ENCODE peak calls at places on chromosomes 2 and 18, in nine cellular contexts. One of them, this sample, is unnamed.
A peak's percentile ranks its signal among the peaks of the same experiment; 100 is the strongest.

GRCh38 chr2:131641414-131642206 is 113.9 kb downstream of the CCDC74A start:
- DNase-seq in coronary artery: no peak
- DNase-seq in mucosa of descending colon: no peak
- DNase-seq in GM23338: no peak
- DNase-seq in MM.1S: no peak
- DNase-seq in fibroblast of pulmonary artery: peak; percentile 53
- DNase-seq in cardiac fibroblast: peak; percentile 44
- DNase-seq in tibial nerve: no peak
- DNase-seq in pancreas: no peak
- DNase-seq in this sample: peak; percentile 48

GRCh38 chr2:203975912-203976311 is 39.3 kb downstream of the ICOS start:
- DNase-seq in pancreas: no peak
- DNase-seq in mucosa of descending colon: no peak
- DNase-seq in MM.1S: no peak
- DNase-seq in cardiac fibroblast: no peak
- DNase-seq in coronary artery: no peak
- DNase-seq in fibroblast of pulmonary artery: no peak
- DNase-seq in GM23338: no peak
- DNase-seq in tibial nerve: no peak
- DNase-seq in this sample: no peak

GRCh38 chr2:18518116-18519111 is 42.0 kb downstream of the RDH14 start:
- DNase-seq in mucosa of descending colon: no peak
- DNase-seq in fibroblast of pulmonary artery: peak; percentile 57
- DNase-seq in GM23338: no peak
- DNase-seq in MM.1S: no peak
- DNase-seq in cardiac fibroblast: peak; percentile 63
- DNase-seq in tibial nerve: no peak
- DNase-seq in pancreas: no peak
- DNase-seq in coronary artery: no peak
- DNase-seq in this sample: peak; percentile 41

GRCh38 chr2:17976871-17977746 is 98.6 kb downstream of the KCNS3 start:
- DNase-seq in mucosa of descending colon: peak; percentile 9
- DNase-seq in cardiac fibroblast: peak; percentile 81
- DNase-seq in tibial nerve: no peak
- DNase-seq in fibroblast of pulmonary artery: peak; percentile 80
- DNase-seq in GM23338: no peak
- DNase-seq in pancreas: no peak
- DNase-seq in MM.1S: no peak
- DNase-seq in coronary artery: no peak
- DNase-seq in this sample: peak; percentile 99

GRCh38 chr2:208222351-208222750 is 32.5 kb downstream of the IDH1 start:
- DNase-seq in coronary artery: no peak
- DNase-seq in mucosa of descending colon: no peak
- DNase-seq in pancreas: no peak
- DNase-seq in cardiac fibroblast: no peak
- DNase-seq in tibial nerve: no peak
- DNase-seq in MM.1S: no peak
- DNase-seq in GM23338: no peak
- DNase-seq in fibroblast of pulmonary artery: peak; percentile 12
- DNase-seq in this sample: peak; percentile 14

GRCh38 chr2:1887915-1888314 is 143.6 kb upstream of the PXDN start:
- DNase-seq in GM23338: peak; percentile 73
- DNase-seq in coronary artery: no peak
- DNase-seq in MM.1S: no peak
- DNase-seq in mucosa of descending colon: no peak
- DNase-seq in pancreas: no peak
- DNase-seq in fibroblast of pulmonary artery: peak; percentile 21
- DNase-seq in cardiac fibroblast: peak; percentile 12
- DNase-seq in tibial nerve: no peak
- DNase-seq in this sample: no peak

GRCh38 chr18:3923750-3924149 is 473.8 kb downstream of the TGIF1 start:
- DNase-seq in cardiac fibroblast: peak; percentile 25
- DNase-seq in mucosa of descending colon: no peak
- DNase-seq in fibroblast of pulmonary artery: peak; percentile 30
- DNase-seq in GM23338: no peak
- DNase-seq in MM.1S: no peak
- DNase-seq in tibial nerve: no peak
- DNase-seq in pancreas: no peak
- DNase-seq in coronary artery: no peak
- DNase-seq in this sample: no peak

GRCh38 chr18:36756262-36756661 is 72.5 kb downstream of the TPGS2 start:
- DNase-seq in coronary artery: no peak
- DNase-seq in mucosa of descending colon: no peak
- DNase-seq in MM.1S: no peak
- DNase-seq in cardiac fibroblast: peak; percentile 26
- DNase-seq in GM23338: no peak
- DNase-seq in fibroblast of pulmonary artery: peak; percentile 13
- DNase-seq in pancreas: no peak
- DNase-seq in tibial nerve: no peak
- DNase-seq in this sample: peak; percentile 84

GRCh38 chr2:25483584-25484266 is 142.0 kb upstream of the DNMT3A start:
- DNase-seq in MM.1S: peak; percentile 35
- DNase-seq in tibial nerve: no peak
- DNase-seq in fibroblast of pulmonary artery: peak; percentile 18
- DNase-seq in coronary artery: no peak
- DNase-seq in pancreas: no peak
- DNase-seq in cardiac fibroblast: no peak
- DNase-seq in GM23338: no peak
- DNase-seq in mucosa of descending colon: no peak
- DNase-seq in this sample: peak; percentile 19

GRCh38 chr2:230250231-230250630 is 24.7 kb downstream of the SP140 start:
- DNase-seq in cardiac fibroblast: no peak
- DNase-seq in coronary artery: no peak
- DNase-seq in mucosa of descending colon: no peak
- DNase-seq in tibial nerve: no peak
- DNase-seq in MM.1S: no peak
- DNase-seq in GM23338: no peak
- DNase-seq in fibroblast of pulmonary artery: no peak
- DNase-seq in pancreas: no peak
- DNase-seq in this sample: no peak

GRCh38 chr18:50193796-50194622 is 938 bp downstream of the MYO5B start:
- DNase-seq in GM23338: peak; percentile 50
- DNase-seq in cardiac fibroblast: no peak
- DNase-seq in tibial nerve: no peak
- DNase-seq in coronary artery: no peak
- DNase-seq in pancreas: peak; percentile 25
- DNase-seq in MM.1S: peak; percentile 42
- DNase-seq in fibroblast of pulmonary artery: no peak
- DNase-seq in mucosa of descending colon: peak; percentile 49
- DNase-seq in this sample: no peak

DNA sequence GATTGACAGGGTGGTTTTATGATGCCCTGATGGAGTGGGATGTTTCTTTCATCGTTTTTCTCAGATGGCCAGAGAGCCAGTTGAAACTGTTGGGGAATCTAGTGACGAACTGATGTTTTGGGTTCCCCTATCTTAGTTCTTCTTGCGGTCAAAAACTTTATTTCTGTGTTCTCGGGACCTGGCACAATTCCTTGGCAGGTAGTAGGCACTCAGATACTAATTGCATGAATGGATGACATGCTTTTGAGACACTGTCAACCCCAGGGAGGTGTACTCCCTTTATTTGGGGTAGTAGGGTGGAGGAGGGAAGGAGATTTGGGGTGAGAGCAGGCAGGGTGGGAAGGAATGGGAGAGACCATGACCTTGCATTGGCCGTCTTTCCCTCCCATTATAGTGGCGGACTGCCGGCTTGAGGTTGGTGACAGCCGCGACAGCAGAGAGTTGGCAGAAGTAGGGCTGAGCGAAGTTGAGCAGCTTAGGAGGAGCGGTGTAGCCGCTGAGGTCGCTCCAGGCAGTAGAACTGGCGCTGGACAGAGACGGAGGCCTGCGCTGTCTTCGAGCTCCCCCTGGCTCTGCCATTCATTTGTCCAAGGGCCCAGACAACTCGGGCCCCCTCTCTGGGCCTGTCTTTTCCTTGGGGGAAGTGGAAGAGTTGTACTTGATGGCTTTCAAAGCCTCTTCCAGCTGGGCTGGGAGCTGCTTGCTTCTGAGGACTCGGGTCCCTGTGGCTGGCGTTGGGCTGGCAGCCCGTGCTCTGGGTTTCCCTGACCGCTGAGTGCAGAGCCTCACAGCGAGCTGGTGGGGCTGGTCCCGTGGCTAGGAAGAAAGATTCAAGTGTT is 2.6 kb downstream of the TET3 start:
- DNase-seq in mucosa of descending colon: peak; percentile 73
- DNase-seq in tibial nerve: no peak
- DNase-seq in cardiac fibroblast: peak; percentile 64
- DNase-seq in pancreas: peak; percentile 47
- DNase-seq in coronary artery: no peak
- DNase-seq in MM.1S: no peak
- DNase-seq in fibroblast of pulmonary artery: peak; percentile 63
- DNase-seq in GM23338: peak; percentile 32
- DNase-seq in this sample: peak; percentile 63
- H3K4me3 ChIP-seq in mucosa of descending colon: no peak overlapping the region
- H3K4me3 ChIP-seq in tibial nerve: peak overlapping the region; percentile 76
- H3K4me3 ChIP-seq in cardiac fibroblast: no peak overlapping the region
- H3K4me3 ChIP-seq in pancreas: no peak overlapping the region
- H3K4me3 ChIP-seq in coronary artery: peak overlapping the region; percentile 86
- H3K4me3 ChIP-seq in MM.1S: no peak overlapping the region
- H3K4me3 ChIP-seq in fibroblast of pulmonary artery: peak overlapping the region; percentile 6
- H3K4me3 ChIP-seq in GM23338: peak overlapping the region; percentile 38
- H3K4me3 ChIP-seq in this sample: peak overlapping the region; percentile 37

DNA sequence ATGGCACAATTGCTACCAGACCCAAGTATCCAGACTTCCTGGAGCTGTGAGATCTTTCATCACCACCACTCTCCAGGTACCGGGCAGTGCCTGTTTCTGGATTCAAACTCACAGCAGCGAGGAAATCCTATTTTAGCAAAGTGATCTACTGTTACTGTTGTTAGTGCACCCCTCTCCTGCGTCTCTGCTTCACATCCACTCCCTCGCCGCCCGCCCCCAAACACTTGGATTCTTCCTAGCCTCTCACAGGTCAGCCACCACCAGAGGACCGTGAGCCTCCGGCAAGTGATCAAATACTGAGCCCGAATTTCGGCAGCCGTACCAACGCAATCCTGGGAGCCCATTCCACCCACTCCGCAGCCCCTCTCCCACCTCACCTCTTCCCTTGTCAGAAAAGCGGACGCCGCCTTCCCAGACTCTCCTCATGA is 519 bp downstream of the METTL4 start:
- DNase-seq in fibroblast of pulmonary artery: peak; percentile 71
- DNase-seq in tibial nerve: peak; percentile 48
- DNase-seq in pancreas: peak; percentile 74
- DNase-seq in mucosa of descending colon: peak; percentile 76
- DNase-seq in cardiac fibroblast: peak; percentile 79
- DNase-seq in coronary artery: peak; percentile 83
- DNase-seq in GM23338: peak; percentile 75
- DNase-seq in MM.1S: peak; percentile 73
- DNase-seq in this sample: peak; percentile 86
- TF ChIP-seq CTCF in fibroblast of pulmonary artery: no peak
- TF ChIP-seq CTCF in tibial nerve: peak; percentile 14
- TF ChIP-seq CTCF in pancreas: no peak
- TF ChIP-seq CTCF in mucosa of descending colon: no peak
- TF ChIP-seq CTCF in cardiac fibroblast: peak; percentile 23
- TF ChIP-seq CTCF in coronary artery: no peak
- TF ChIP-seq CTCF in GM23338: no peak
- TF ChIP-seq CTCF in MM.1S: no peak
- TF ChIP-seq CTCF in this sample: no peak

GRCh38 chr2:100321181-100321880 is 970 bp downstream of the LONRF2 start:
- DNase-seq in mucosa of descending colon: no peak
- DNase-seq in pancreas: peak; percentile 80
- DNase-seq in tibial nerve: no peak
- DNase-seq in fibroblast of pulmonary artery: peak; percentile 42
- DNase-seq in cardiac fibroblast: peak; percentile 25
- DNase-seq in coronary artery: no peak
- DNase-seq in GM23338: peak; percentile 82
- DNase-seq in MM.1S: no peak
- DNase-seq in this sample: peak; percentile 10

GRCh38 chr2:100317634-100318033 is 4.7 kb downstream of the LONRF2 start:
- DNase-seq in cardiac fibroblast: no peak
- DNase-seq in GM23338: peak; percentile 11
- DNase-seq in mucosa of descending colon: no peak
- DNase-seq in MM.1S: peak; percentile 14
- DNase-seq in fibroblast of pulmonary artery: no peak
- DNase-seq in pancreas: no peak
- DNase-seq in tibial nerve: no peak
- DNase-seq in coronary artery: no peak
- DNase-seq in this sample: no peak

GRCh38 chr2:100321881-100322820 is at the start of gene LONRF2:
- DNase-seq in cardiac fibroblast: peak; percentile 11
- DNase-seq in GM23338: peak; percentile 62
- DNase-seq in tibial nerve: no peak
- DNase-seq in mucosa of descending colon: no peak
- DNase-seq in MM.1S: no peak
- DNase-seq in pancreas: peak; percentile 76
- DNase-seq in fibroblast of pulmonary artery: no peak
- DNase-seq in coronary artery: no peak
- DNase-seq in this sample: no peak

DNA sequence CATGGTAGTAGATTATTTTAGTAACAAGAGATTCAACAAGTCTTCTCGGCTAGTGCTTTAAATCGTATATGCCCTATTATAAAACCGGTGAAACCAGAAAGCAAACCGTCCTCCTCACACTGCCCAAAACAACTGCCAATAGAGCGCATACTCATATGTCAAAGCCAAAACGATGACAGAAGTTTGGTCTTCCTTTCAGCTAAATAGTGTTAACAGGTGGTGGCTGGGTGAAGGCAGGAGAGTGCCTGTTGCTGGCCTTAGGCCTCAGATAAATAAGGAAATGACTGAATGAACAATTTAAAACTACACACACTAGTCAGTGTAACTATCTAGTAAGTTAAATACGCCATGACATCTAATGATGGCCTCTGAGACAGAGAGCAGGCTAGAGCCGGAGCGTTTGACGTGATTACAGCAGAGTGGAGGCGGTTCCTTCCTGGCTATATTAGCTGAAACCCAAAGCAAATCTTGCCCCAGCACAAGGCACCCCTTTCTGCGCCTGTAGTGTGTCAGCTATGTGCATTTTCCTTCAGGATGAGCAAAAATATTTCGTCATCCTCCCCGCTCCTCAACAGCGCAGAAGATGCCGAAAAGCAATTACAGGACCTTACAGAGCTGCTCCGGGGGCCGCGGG is 1.6 kb downstream of the LONRF2 start:
- DNase-seq in pancreas: no peak
- DNase-seq in mucosa of descending colon: no peak
- DNase-seq in coronary artery: no peak
- DNase-seq in GM23338: no peak
- DNase-seq in MM.1S: no peak
- DNase-seq in tibial nerve: no peak
- DNase-seq in cardiac fibroblast: no peak
- DNase-seq in fibroblast of pulmonary artery: peak; percentile 6
- DNase-seq in this sample: no peak
- H3K4me3 ChIP-seq in pancreas: peak overlapping the region; percentile 52
- H3K4me3 ChIP-seq in mucosa of descending colon: no peak overlapping the region
- H3K4me3 ChIP-seq in coronary artery: peak overlapping the region; percentile 75
- H3K4me3 ChIP-seq in GM23338: peak overlapping the region; percentile 54
- H3K4me3 ChIP-seq in MM.1S: no peak overlapping the region
- H3K4me3 ChIP-seq in tibial nerve: peak overlapping the region; percentile 66
- H3K4me3 ChIP-seq in cardiac fibroblast: no peak overlapping the region
- H3K4me3 ChIP-seq in fibroblast of pulmonary artery: peak overlapping the region; percentile 31
- H3K4me3 ChIP-seq in this sample: no peak overlapping the region

DNA sequence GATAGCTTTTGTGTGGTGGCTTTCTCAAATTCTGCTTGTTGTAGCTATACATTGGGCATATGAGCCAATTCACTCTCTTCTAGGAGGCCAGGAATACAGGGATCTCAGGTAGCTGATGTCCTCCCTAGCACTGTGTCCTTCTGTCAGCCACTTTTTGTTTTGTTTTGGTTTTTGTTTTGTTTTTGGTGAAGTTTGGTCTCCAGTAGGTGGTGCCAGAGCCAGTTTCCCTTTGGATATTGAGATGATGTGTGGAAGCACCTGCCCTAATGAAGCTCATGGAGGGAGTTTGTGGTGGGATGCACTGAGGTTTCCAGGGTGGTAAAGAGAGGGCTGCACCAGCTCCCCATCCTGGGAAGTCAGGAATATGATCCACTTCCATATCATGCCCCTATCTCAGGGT is 100.5 kb upstream of the VWC2L start:
- DNase-seq in GM23338: peak; percentile 43
- DNase-seq in mucosa of descending colon: no peak
- DNase-seq in fibroblast of pulmonary artery: no peak
- DNase-seq in MM.1S: peak; percentile 21
- DNase-seq in pancreas: no peak
- DNase-seq in coronary artery: no peak
- DNase-seq in cardiac fibroblast: no peak
- DNase-seq in tibial nerve: no peak
- DNase-seq in this sample: no peak
- TF ChIP-seq CTCF in GM23338: peak; percentile 6
- TF ChIP-seq CTCF in mucosa of descending colon: no peak
- TF ChIP-seq CTCF in fibroblast of pulmonary artery: no peak
- TF ChIP-seq CTCF in MM.1S: peak; percentile 38
- TF ChIP-seq CTCF in pancreas: no peak
- TF ChIP-seq CTCF in coronary artery: no peak
- TF ChIP-seq CTCF in cardiac fibroblast: peak; percentile 19
- TF ChIP-seq CTCF in tibial nerve: no peak
- TF ChIP-seq CTCF in this sample: peak; percentile 32